ENCODE peak calls at places on chromosome 19, in six cellular contexts. One of them, this sample, is unnamed.
A peak's percentile ranks its signal among the peaks of the same experiment; 100 is the strongest.

GRCh38 chr19:35142531-35143230 is 374 bp upstream of the FXYD7 start:
- DNase-seq in thyroid gland: no peak
- DNase-seq in A549: peak; percentile 74
- DNase-seq in ovary: peak; percentile 77
- DNase-seq in K562: peak; percentile 89
- DNase-seq in prostate gland: no peak
- DNase-seq in this sample: no peak

GRCh38 chr19:7772752-7773291 is 9.8 kb downstream of the CLEC4M start:
- DNase-seq in thyroid gland: no peak
- DNase-seq in A549: no peak
- DNase-seq in ovary: no peak
- DNase-seq in K562: no peak
- DNase-seq in prostate gland: no peak
- DNase-seq in this sample: no peak

GRCh38 chr19:5637971-5638370 is 15.1 kb downstream of the SAFB start:
- DNase-seq in thyroid gland: no peak
- DNase-seq in A549: no peak
- DNase-seq in ovary: no peak
- DNase-seq in K562: no peak
- DNase-seq in prostate gland: no peak
- DNase-seq in this sample: no peak

GRCh38 chr19:42270346-42271044 is 1.4 kb downstream of the CIC start:
- DNase-seq in thyroid gland: peak; percentile 62
- DNase-seq in A549: peak; percentile 83
- DNase-seq in ovary: peak; percentile 65
- DNase-seq in K562: peak; percentile 42
- DNase-seq in prostate gland: peak; percentile 70
- DNase-seq in this sample: peak; percentile 90

GRCh38 chr19:35346193-35347052 is 1.3 kb upstream of the FFAR1 start:
- DNase-seq in thyroid gland: no peak
- DNase-seq in A549: no peak
- DNase-seq in ovary: peak; percentile 29
- DNase-seq in K562: peak; percentile 26
- DNase-seq in prostate gland: no peak
- DNase-seq in this sample: no peak

GRCh38 chr19:19338082-19338481 is 17.5 kb downstream of the MAU2 start:
- DNase-seq in thyroid gland: no peak
- DNase-seq in A549: no peak
- DNase-seq in ovary: no peak
- DNase-seq in K562: no peak
- DNase-seq in prostate gland: no peak
- DNase-seq in this sample: peak; percentile 85

GRCh38 chr19:34357431-34357830 is 7.6 kb upstream of the GPI start:
- DNase-seq in thyroid gland: no peak
- DNase-seq in A549: no peak
- DNase-seq in ovary: no peak
- DNase-seq in K562: no peak
- DNase-seq in prostate gland: no peak
- DNase-seq in this sample: no peak

GRCh38 chr19:3849092-3849491 is 19.7 kb downstream of the ZFR2 start:
- DNase-seq in thyroid gland: peak; percentile 11
- DNase-seq in A549: no peak
- DNase-seq in ovary: no peak
- DNase-seq in K562: peak; percentile 81
- DNase-seq in prostate gland: no peak
- DNase-seq in this sample: peak; percentile 69

GRCh38 chr19:36046443-36047050 is 7.5 kb downstream of the THAP8 start:
- DNase-seq in thyroid gland: no peak
- DNase-seq in A549: no peak
- DNase-seq in ovary: no peak
- DNase-seq in K562: no peak
- DNase-seq in prostate gland: no peak
- DNase-seq in this sample: no peak

GRCh38 chr19:42420055-42420544 is 7.1 kb downstream of the LIPE start:
- DNase-seq in thyroid gland: no peak
- DNase-seq in A549: peak; percentile 89
- DNase-seq in ovary: no peak
- DNase-seq in K562: peak; percentile 89
- DNase-seq in prostate gland: no peak
- DNase-seq in this sample: no peak

GRCh38 chr19:1646931-1647663 is 5.3 kb downstream of the TCF3 start:
- DNase-seq in thyroid gland: no peak
- DNase-seq in A549: no peak
- DNase-seq in ovary: peak; percentile 17
- DNase-seq in K562: no peak
- DNase-seq in prostate gland: no peak
- DNase-seq in this sample: no peak

GRCh38 chr19:36392916-36393673 is 14.1 kb upstream of the ZFP14 start:
- DNase-seq in thyroid gland: no peak
- DNase-seq in A549: peak; percentile 37
- DNase-seq in ovary: no peak
- DNase-seq in K562: no peak
- DNase-seq in prostate gland: no peak
- DNase-seq in this sample: no peak

GRCh38 chr19:38900816-38901215 is 1.0 kb downstream of the NFKBIB start:
- DNase-seq in thyroid gland: no peak
- DNase-seq in A549: no peak
- DNase-seq in ovary: no peak
- DNase-seq in K562: no peak
- DNase-seq in prostate gland: no peak
- DNase-seq in this sample: no peak
- TF ChIP-seq POLR2A in thyroid gland: no peak
- TF ChIP-seq POLR2A in A549: no peak
- TF ChIP-seq POLR2A in ovary: no peak
- TF ChIP-seq POLR2A in K562: no peak
- TF ChIP-seq POLR2A in prostate gland: no peak
- TF ChIP-seq POLR2A in this sample: no peak

GRCh38 chr19:53123400-53123799 is 9.3 kb downstream of the ZNF415 start:
- DNase-seq in thyroid gland: no peak
- DNase-seq in A549: no peak
- DNase-seq in ovary: no peak
- DNase-seq in K562: no peak
- DNase-seq in prostate gland: no peak
- DNase-seq in this sample: no peak
- TF ChIP-seq POLR2A in thyroid gland: no peak
- TF ChIP-seq POLR2A in A549: no peak
- TF ChIP-seq POLR2A in ovary: no peak
- TF ChIP-seq POLR2A in K562: no peak
- TF ChIP-seq POLR2A in prostate gland: no peak
- TF ChIP-seq POLR2A in this sample: no peak

DNA sequence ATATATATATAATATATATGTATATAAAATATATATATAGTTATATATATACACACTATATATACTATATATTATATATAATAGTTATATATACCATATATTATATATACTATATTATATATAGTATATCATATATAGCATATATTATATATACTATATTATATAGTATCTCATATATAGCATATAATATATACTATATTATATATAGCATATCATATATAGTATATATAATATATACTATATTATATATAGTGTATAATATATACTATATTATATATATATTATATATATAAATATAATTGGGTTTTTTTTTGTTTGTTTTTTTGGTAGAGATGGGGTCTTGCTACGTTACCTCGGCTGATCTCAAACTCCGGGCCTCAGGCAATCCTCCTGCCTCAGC is 11.6 kb upstream of the HNRNPL start:
- DNase-seq in thyroid gland: no peak
- DNase-seq in A549: no peak
- DNase-seq in ovary: no peak
- DNase-seq in K562: no peak
- DNase-seq in prostate gland: no peak
- DNase-seq in this sample: no peak
- TF ChIP-seq POLR2A in thyroid gland: no peak
- TF ChIP-seq POLR2A in A549: no peak
- TF ChIP-seq POLR2A in ovary: no peak
- TF ChIP-seq POLR2A in K562: no peak
- TF ChIP-seq POLR2A in prostate gland: no peak
- TF ChIP-seq POLR2A in this sample: no peak

GRCh38 chr19:48094843-48095203 is 15.8 kb downstream of the PLA2G4C start:
- DNase-seq in thyroid gland: no peak
- DNase-seq in A549: no peak
- DNase-seq in ovary: no peak
- DNase-seq in K562: no peak
- DNase-seq in prostate gland: no peak
- DNase-seq in this sample: no peak
- TF ChIP-seq POLR2A in thyroid gland: no peak
- TF ChIP-seq POLR2A in A549: no peak
- TF ChIP-seq POLR2A in ovary: no peak
- TF ChIP-seq POLR2A in K562: no peak
- TF ChIP-seq POLR2A in prostate gland: no peak
- TF ChIP-seq POLR2A in this sample: no peak